ENCODE peak calls at places on chromosomes 4 and X, in nine cellular contexts. K is B cell, Q is endothelial cell of umbilical vein, J is lower leg skin, L is WTC11, M is mucosa of descending colon, A is GM23338, H is pancreas, D is Calu3. F is an unnamed sample.

GRCh38 chr4:176837176-176837915 is 44.6 kb upstream of the VEGFC start:
- DNase-seq in H (no peak), Q (no peak), L (no peak), K (no peak), A (no peak), D (no peak), J (no peak), M (no peak), F (no peak)

GRCh38 chrX:109485470-109486340 is 3.8 kb upstream of the GUCY2F start:
- DNase-seq in H (peak), Q (peak), L (peak), A (peak), J (peak), D (peak), M (peak), K (peak), F (no peak)

GRCh38 chr4:124343711-124344110 is 368.8 kb downstream of the ANKRD50 start:
- DNase-seq in A (no peak), L (no peak), D (no peak), J (no peak), M (no peak), K (no peak), Q (no peak), H (no peak), F (no peak)

GRCh38 chr4:22514001-22514400 is 1.9 kb downstream of the ADGRA3 start:
- DNase-seq in K (no peak), H (no peak), L (no peak), D (no peak), M (no peak), Q (peak), A (no peak), J (no peak), F (no peak)

GRCh38 chrX:153702350-153703035 is 14.8 kb downstream of the SLC6A8 start:
- DNase-seq in D (no peak), A (no peak), H (no peak), L (no peak), M (no peak), K (no peak), J (no peak), Q (peak), F (no peak)

GRCh38 chrX:136431625-136432024 is 56.1 kb upstream of the BRS3 start:
- DNase-seq in L (no peak), K (no peak), A (no peak), J (no peak), H (no peak), M (no peak), D (no peak), Q (no peak), F (no peak)

GRCh38 chr4:52659016-52659721 is at the start of gene USP46:
- DNase-seq in K (peak), L (peak), D (peak), J (peak), A (peak), Q (peak), H (peak), M (peak), F (no peak)

GRCh38 chrX:81120936-81121351 is 80.8 kb downstream of the HMGN5 start:
- DNase-seq in A (peak), Q (peak), M (peak), D (peak), L (peak), H (peak), J (no peak), K (peak), F (no peak)

GRCh38 chr4:151934766-151935165 is 174.0 kb upstream of the GATB start:
- DNase-seq in L (no peak), K (no peak), H (no peak), Q (no peak), A (no peak), M (no peak), D (no peak), J (no peak), F (no peak)

GRCh38 chr4:19285146-19285545 is 966.6 kb upstream of the SLIT2 start:
- DNase-seq in L (no peak), H (no peak), Q (no peak), J (no peak), A (no peak), D (no peak), K (no peak), M (no peak), F (no peak)

GRCh38 chr4:88018471-88018870 is 11.0 kb downstream of the PKD2 start:
- DNase-seq in A (no peak), Q (no peak), J (no peak), D (no peak), M (peak), H (no peak), L (no peak), K (no peak), F (no peak)

GRCh38 chrX:23792861-23793553 is 10.0 kb downstream of the SAT1 start:
- DNase-seq in A (no peak), J (no peak), K (no peak), M (no peak), H (no peak), Q (peak), L (no peak), D (no peak), F (no peak)

GRCh38 chr4:182144621-182145359 is 98.4 kb upstream of the TENM3 start:
- DNase-seq in A (peak), H (no peak), J (no peak), K (no peak), L (peak), D (no peak), Q (no peak), M (no peak), F (no peak)

GRCh38 chr4:1683371-1683902 is 676 bp downstream of the FAM53A start:
- DNase-seq in L (peak), Q (peak), M (peak), K (no peak), H (no peak), A (peak), D (no peak), J (peak), F (no peak)

GRCh38 chr4:142404191-142404611 is 441.9 kb downstream of the INPP4B start:
- DNase-seq in A (no peak), L (no peak), M (no peak), J (no peak), H (no peak), D (no peak), Q (peak), K (no peak), F (no peak)

GRCh38 chr4:57876934-57877554 is 766.9 kb upstream of the IGFBP7 start:
- DNase-seq in L (no peak), A (no peak), M (no peak), K (no peak), D (no peak), H (no peak), J (no peak), Q (no peak), F (no peak)

GRCh38 chr4:47031713-47032404 is 492 bp downstream of the GABRB1 start:
- DNase-seq in A (no peak), L (no peak), H (no peak), Q (no peak), D (no peak), M (no peak), J (no peak), K (no peak), F (peak)

GRCh38 chr4:6085943-6086628 is 67.9 kb upstream of the C4orf50 start:
- DNase-seq in H (no peak), Q (no peak), L (no peak), A (no peak), D (no peak), J (peak), K (no peak), M (no peak), F (no peak)

GRCh38 chr4:143384381-143384994 is 47.8 kb downstream of the GAB1 start:
- DNase-seq in D (no peak), K (no peak), A (no peak), Q (peak), L (no peak), M (no peak), H (no peak), J (no peak), F (no peak)

GRCh38 chrX:153551135-153551534 is 33.7 kb downstream of the ATP2B3 start:
- DNase-seq in D (no peak), L (no peak), A (no peak), Q (no peak), K (no peak), H (no peak), M (no peak), J (no peak), F (no peak)

GRCh38 chrX:152632445-152633097 is 5.1 kb upstream of the GABRQ start:
- DNase-seq in H (no peak), A (peak), Q (peak), L (peak), M (peak), D (peak), K (peak), J (no peak), F (no peak)

GRCh38 chr4:7708981-7709380 is 230.7 kb downstream of the AFAP1 start:
- DNase-seq in A (no peak), L (no peak), H (no peak), Q (no peak), D (no peak), J (no peak), K (no peak), M (no peak), F (no peak)

GRCh38 chr4:122003335-122003734 is 51.5 kb upstream of the TRPC3 start:
- DNase-seq in H (no peak), A (peak), J (no peak), D (peak), L (peak), K (peak), Q (peak), M (peak), F (no peak)

GRCh38 chrX:111100191-111100590 is 4.2 kb downstream of the PAK3 start:
- DNase-seq in D (peak), H (no peak), Q (no peak), J (peak), A (peak), L (peak), M (peak), K (peak), F (no peak)

GRCh38 chrX:68511255-68511654 is 12.4 kb downstream of the YIPF6 start:
- DNase-seq in J (no peak), H (no peak), A (peak), M (peak), K (peak), L (peak), D (peak), Q (peak), F (no peak)

GRCh38 chr4:44493924-44494323 is 45.3 kb upstream of the KCTD8 start:
- DNase-seq in Q (peak), H (no peak), D (no peak), K (peak), A (peak), M (no peak), J (no peak), L (no peak), F (no peak)

GRCh38 chr4:55348436-55348835 is 2.4 kb downstream of the SRD5A3 start:
- DNase-seq in H (no peak), L (no peak), Q (no peak), J (no peak), M (no peak), D (no peak), K (no peak), A (no peak), F (no peak)

GRCh38 chr4:105088110-105088879 is 58.4 kb upstream of the TET2 start:
- DNase-seq in K (no peak), D (no peak), A (peak), L (no peak), J (no peak), M (peak), Q (peak), H (no peak), F (no peak)

GRCh38 chr4:103915224-103915869 is 195.6 kb upstream of the TACR3 start:
- DNase-seq in M (peak), K (no peak), J (no peak), D (no peak), L (no peak), H (no peak), A (peak), Q (peak), F (no peak)

GRCh38 chr4:162056947-162057346 is 106.9 kb downstream of the FSTL5 start:
- DNase-seq in D (no peak), L (no peak), J (no peak), H (no peak), M (no peak), Q (peak), K (no peak), A (peak), F (peak)

GRCh38 chr4:174217273-174218126 is 66.0 kb downstream of the FBXO8 start:
- DNase-seq in Q (no peak), K (peak), M (no peak), A (peak), D (peak), J (no peak), L (peak), H (no peak), F (peak)

GRCh38 chr4:152090543-152090942 is 329.7 kb upstream of the GATB start:
- DNase-seq in H (no peak), D (no peak), L (no peak), J (no peak), A (no peak), Q (no peak), K (no peak), M (no peak), F (no peak)

GRCh38 chr4:7186516-7187296 is 5.6 kb upstream of the SORCS2 start:
- DNase-seq in H (peak), K (no peak), L (no peak), M (no peak), Q (no peak), J (peak), A (no peak), D (no peak), F (no peak)

GRCh38 chrX:40746536-40746935 is 11.2 kb upstream of the MED14 start:
- DNase-seq in M (no peak), A (no peak), L (no peak), Q (no peak), D (no peak), J (no peak), H (no peak), K (no peak), F (no peak)

GRCh38 chr4:38759077-38759789 is 23.6 kb downstream of the TLR10 start:
- DNase-seq in A (peak), J (peak), L (peak), D (peak), M (peak), K (peak), H (peak), Q (peak), F (no peak)

GRCh38 chr4:123421227-123421941 is 24.8 kb downstream of the SPRY1 start:
- DNase-seq in Q (peak), M (no peak), J (no peak), D (no peak), H (no peak), K (no peak), L (no peak), A (no peak), F (no peak)

DNA sequence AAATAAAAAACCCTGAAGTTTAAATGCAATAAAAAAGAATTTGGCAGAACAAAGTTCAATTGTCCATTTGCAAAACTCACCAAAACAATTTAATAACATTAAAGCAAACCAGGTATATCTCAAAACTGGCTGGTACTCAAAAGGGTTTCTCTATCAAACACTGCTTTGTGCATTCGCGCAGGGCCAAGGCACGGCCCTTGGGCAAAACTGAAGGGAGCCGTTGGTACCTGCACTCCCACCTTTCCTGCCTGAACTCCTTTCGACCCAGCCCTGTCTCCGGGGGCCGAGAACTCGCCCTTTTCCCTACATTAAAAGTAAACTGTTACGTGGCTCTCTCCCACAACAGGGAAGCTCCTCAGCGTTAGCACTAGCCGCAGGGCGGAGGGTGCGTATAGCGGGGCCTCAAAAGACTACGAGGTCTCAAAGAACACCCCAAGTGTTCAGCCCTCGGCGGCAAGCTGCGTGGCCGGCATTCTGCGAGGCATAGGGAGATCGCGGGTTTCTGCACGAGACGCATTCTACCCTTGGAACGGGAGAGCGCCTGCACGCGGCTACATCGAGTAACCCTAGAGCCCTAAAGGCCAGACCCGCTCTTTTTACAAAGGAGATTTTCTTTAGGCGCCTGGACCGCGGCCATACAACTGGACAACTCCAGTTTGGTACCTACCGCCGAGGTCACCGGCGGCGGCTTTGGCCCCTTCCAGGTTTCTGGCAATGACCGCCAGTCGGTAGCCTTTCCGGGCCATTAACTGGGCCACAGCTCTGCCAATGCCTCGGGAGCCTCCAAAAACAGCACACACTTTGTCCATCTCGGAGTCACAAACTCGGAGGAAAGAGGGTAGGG is 552 bp downstream of the CBR4 start:
- DNase-seq in J (peak), D (peak), A (peak), L (peak), Q (peak), K (peak), H (peak), M (peak), F (no peak)
- TF ChIP-seq CTCF in J (no peak), D (no peak), A (peak), L (no peak), Q (peak), K (peak), H (no peak), M (no peak), F (no peak)

GRCh38 chrX:118702741-118703140 is 24.7 kb upstream of the IL13RA1 start:
- DNase-seq in L (no peak), K (no peak), M (no peak), A (no peak), Q (no peak), J (no peak), D (no peak), H (no peak), F (no peak)

GRCh38 chrX:118693843-118694242 is 33.6 kb upstream of the IL13RA1 start:
- DNase-seq in K (no peak), H (no peak), M (no peak), D (no peak), J (no peak), L (no peak), Q (peak), A (no peak), F (no peak)

GRCh38 chrX:118694628-118695027 is 32.8 kb upstream of the IL13RA1 start:
- DNase-seq in Q (peak), M (no peak), K (no peak), A (no peak), L (no peak), D (no peak), H (no peak), J (no peak), F (no peak)

GRCh38 chrX:118698516-118699247 is 28.7 kb upstream of the IL13RA1 start:
- DNase-seq in Q (peak), L (no peak), D (no peak), K (peak), M (no peak), J (no peak), H (no peak), A (no peak), F (no peak)
- TF ChIP-seq CTCF in Q (no peak), L (no peak), D (no peak), K (no peak), M (no peak), J (no peak), H (no peak), A (no peak), F (no peak)

GRCh38 chrX:56763556-56764152 is 34.6 kb downstream of the NBDY start:
- DNase-seq in L (no peak), A (peak), J (peak), K (peak), D (no peak), M (no peak), H (peak), Q (no peak), F (peak)
- TF ChIP-seq CTCF in L (no peak), A (no peak), J (no peak), K (no peak), D (no peak), M (no peak), H (peak), Q (no peak), F (no peak)

GRCh38 chrX:115960440-115961084 is 210.0 kb upstream of the AGTR2 start:
- DNase-seq in M (peak), K (no peak), H (no peak), Q (no peak), A (no peak), D (no peak), J (no peak), L (no peak), F (no peak)

GRCh38 chrX:115957862-115958490 is 212.6 kb upstream of the AGTR2 start:
- DNase-seq in A (peak), M (no peak), L (peak), Q (no peak), H (no peak), J (no peak), K (no peak), D (no peak), F (no peak)

GRCh38 chrX:115958687-115959359 is 211.7 kb upstream of the AGTR2 start:
- DNase-seq in A (no peak), J (no peak), M (no peak), Q (no peak), L (no peak), K (no peak), D (no peak), H (no peak), F (no peak)
- TF ChIP-seq CTCF in A (peak), J (no peak), M (no peak), Q (no peak), L (no peak), K (no peak), D (no peak), H (no peak), F (no peak)

GRCh38 chr4:138831943-138832342 is 183.6 kb upstream of the NOCT start:
- DNase-seq in Q (no peak), D (no peak), H (no peak), A (no peak), K (no peak), M (no peak), L (no peak), J (no peak), F (no peak)
- TF ChIP-seq CTCF in Q (no peak), D (no peak), H (no peak), A (peak), K (no peak), M (no peak), L (no peak), J (no peak), F (no peak)

DNA sequence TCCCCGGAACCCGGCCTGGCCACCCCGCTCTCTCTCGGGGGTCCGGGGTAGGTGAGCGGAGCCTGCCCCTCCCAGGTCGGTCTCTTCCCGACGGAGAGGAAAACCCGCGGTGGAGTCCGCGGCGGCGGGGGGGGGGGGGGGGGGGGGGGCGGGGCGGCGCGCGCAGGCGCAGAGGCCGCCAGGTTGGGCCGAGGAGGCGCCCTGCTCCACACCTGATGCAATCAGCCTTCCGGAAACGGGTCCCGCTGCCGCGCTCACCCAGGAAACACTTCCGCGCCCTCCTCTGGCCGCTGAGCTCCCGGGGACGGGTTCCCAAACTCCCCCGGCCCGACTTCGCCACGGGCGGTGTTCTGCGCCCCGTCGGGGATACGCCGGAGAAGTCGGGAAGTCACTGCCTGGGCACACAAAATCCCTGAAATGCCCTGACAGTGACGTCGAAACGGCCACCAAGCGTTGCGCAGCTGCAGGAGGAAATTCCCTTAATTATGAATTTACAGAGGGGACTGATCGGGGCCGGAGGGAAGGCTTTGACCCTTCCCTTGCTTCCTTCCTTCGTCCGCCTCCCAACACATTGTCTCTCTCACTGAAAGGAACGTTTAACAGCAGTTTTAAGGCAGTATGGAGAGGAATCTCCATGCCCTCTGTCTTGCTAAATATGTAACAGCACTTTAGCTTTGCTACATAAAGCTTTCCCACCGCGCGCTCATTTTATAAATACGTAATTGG is 2.1 kb upstream of the APBB2 start:
- DNase-seq in K (peak), D (peak), A (peak), L (peak), H (peak), M (peak), Q (peak), J (peak), F (no peak)
- TF ChIP-seq CTCF in K (no peak), D (peak), A (peak), L (no peak), H (no peak), M (no peak), Q (no peak), J (no peak), F (peak)